ENCODE peak calls at places on chromosomes 2 and 18, in four cellular contexts. U is GM12878, F is HepG2, A is H1. L is an unnamed sample.

GRCh38 chr2:53450885-53451284 is 316.7 kb upstream of the CHAC2 start:
- DNase-seq in U (no peak), F (no peak), A (no peak), L (no peak)

GRCh38 chr18:11149441-11150270 is at the start of gene PIEZO2:
- DNase-seq in U (peak), F (peak), A (peak), L (peak)

GRCh38 chr2:109331864-109332848 is 203.2 kb downstream of the SH3RF3 start:
- DNase-seq in U (no peak), F (peak), A (no peak), L (peak)

GRCh38 chr18:23136326-23137092 is 1.2 kb downstream of the CABLES1 start:
- DNase-seq in U (no peak), F (no peak), A (no peak), L (no peak)

GRCh38 chr2:76281176-76281841 is 570.6 kb upstream of the GCFC2 start:
- DNase-seq in U (no peak), F (no peak), A (no peak), L (no peak)

GRCh38 chr2:85613717-85614515 is 2.0 kb upstream of the C2orf68 start:
- DNase-seq in U (no peak), F (no peak), A (no peak), L (no peak)

GRCh38 chr2:45957533-45958227 is 306.2 kb downstream of the PRKCE start:
- DNase-seq in U (no peak), F (no peak), A (no peak), L (no peak)

GRCh38 chr18:10475633-10476388 is 21.4 kb downstream of the APCDD1 start:
- DNase-seq in U (no peak), F (no peak), A (no peak), L (no peak)

GRCh38 chr18:37289423-37289822 is 276.2 kb downstream of the CELF4 start:
- DNase-seq in U (no peak), F (no peak), A (no peak), L (no peak)

GRCh38 chr18:71450258-71450657 is 1093.9 kb downstream of the CBLN2 start:
- DNase-seq in U (no peak), F (no peak), A (no peak), L (no peak)

GRCh38 chr2:237159006-237159897 is 73.6 kb downstream of the COPS8 start:
- DNase-seq in U (no peak), F (no peak), A (no peak), L (no peak)

GRCh38 chr2:231425811-231426703 is 30.5 kb downstream of the B3GNT7 start:
- DNase-seq in U (no peak), F (no peak), A (no peak), L (peak)

GRCh38 chr18:54279477-54280205 is 10.3 kb downstream of the POLI start:
- DNase-seq in U (no peak), F (peak), A (no peak), L (no peak)

GRCh38 chr18:54280206-54280550 is 10.9 kb downstream of the POLI start:
- DNase-seq in U (no peak), F (no peak), A (no peak), L (no peak)

GRCh38 chr18:54284535-54284934 is 15.2 kb downstream of the POLI start:
- DNase-seq in U (no peak), F (no peak), A (no peak), L (no peak)

DNA sequence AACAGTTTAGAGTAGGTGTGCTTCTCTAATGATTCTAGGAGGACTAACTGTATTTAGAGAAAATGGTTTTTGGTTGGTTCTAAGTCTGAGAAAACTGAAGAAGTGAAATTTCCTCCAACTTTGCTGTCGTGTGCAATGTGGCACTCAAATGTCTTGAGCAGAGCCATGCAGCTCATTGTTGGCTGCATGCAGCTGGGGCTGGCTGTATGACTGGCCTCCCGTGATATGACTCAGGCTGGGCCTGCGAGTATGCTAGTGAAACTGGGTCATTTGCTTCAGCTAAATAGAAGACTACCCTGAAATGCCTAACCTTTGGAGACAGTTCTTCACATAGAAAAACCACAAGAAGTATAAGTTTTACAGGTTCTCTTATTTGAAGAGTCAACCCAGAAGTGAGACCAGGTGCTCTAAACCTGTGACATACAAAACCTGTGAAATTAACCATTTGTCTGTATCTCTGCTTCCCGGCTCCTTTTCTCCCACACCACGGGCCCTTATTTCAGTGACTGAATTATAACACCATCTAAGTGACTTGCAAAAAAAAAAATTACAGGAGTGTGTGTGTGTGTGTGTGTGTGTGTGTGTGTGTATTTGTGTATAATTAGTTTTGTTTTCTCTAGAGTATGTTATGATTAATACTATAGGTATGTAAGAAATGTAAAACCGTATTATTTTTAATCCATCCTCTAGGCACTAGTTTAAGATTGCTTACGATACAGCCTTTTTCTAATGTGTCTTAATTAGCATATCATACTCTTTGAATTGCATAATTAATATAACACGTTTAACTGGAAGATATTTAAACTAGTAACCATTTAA is 15.9 kb downstream of the POLI start:
- DNase-seq in U (peak), F (no peak), A (no peak), L (no peak)
- TF ChIP-seq SUZ12 in U (no peak), F (no peak), A (no peak), L (no peak)

GRCh38 chr2:95041060-95041823 is 15.7 kb downstream of the MAL start:
- DNase-seq in U (no peak), F (no peak), A (no peak), L (no peak)
- TF ChIP-seq YY1 in U (no peak), F (no peak), A (no peak), L (no peak)

DNA sequence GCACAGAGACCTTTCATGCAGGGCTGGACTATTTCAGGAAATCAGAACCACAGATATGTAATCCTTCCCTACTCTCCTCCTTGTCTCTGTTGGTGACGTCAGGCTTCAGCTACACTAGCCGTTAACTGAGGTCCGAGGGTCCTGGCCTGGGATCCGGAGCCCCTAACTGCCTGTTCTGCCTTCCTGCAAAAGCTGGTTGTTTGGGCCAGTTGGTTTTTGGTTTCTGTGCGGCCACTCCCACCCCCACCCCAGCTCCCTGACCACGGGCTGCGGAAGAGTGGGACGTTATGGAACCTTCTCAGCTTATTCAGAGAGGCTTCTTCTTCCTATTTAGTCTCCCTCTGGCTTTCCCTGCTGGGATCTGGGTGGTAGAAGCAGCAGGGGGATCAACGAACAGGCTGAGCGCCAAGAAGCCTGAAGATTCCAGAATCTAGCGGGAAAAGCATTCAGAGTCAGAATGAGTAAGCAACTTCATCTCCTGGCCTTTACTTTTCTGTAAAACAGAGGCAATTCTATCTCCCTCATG is 49.3 kb upstream of the ROCK2 start:
- DNase-seq in U (no peak), F (no peak), A (no peak), L (no peak)
- TF ChIP-seq SUZ12 in U (no peak), F (no peak), A (no peak), L (no peak)

DNA sequence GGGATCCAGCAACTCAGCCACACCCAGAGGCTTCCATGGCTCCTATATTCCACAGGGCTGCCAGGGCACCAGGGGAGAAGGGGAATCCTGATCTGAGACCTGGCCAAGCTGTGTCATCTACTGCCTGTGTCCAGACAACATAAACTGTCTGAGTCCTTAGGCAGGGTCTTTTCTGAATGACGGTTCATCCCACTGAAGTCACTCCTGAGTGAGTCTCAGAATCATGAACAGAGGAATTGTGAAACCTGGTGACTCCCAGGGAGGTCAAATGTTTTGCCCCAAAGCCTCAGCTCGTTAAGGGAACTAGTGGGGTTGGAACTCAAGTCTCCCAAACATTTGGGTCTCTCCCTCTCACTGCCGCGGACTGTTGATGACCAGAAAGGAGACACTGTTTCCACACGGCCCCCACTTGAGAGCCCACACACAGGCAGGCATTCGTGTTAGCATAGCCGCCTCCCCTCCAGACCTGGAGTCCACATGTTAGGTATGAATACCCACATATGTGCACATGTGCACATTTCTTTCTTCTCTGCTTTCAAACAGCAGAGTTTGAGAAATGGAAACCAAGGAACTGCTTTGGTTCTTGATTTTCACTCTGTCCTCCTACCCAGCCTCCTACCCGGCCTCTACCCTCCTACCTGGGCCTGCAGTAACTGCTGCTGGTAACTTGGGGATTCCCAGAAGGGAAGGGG is 124.9 kb upstream of the MSH6 start:
- DNase-seq in U (no peak), F (no peak), A (no peak), L (no peak)
- TF ChIP-seq YY1 in U (no peak), F (no peak), A (no peak), L (no peak)

GRCh38 chr2:142094233-142094632 is 36.6 kb downstream of the LRP1B start:
- DNase-seq in U (no peak), F (no peak), A (no peak), L (no peak)
- TF ChIP-seq SUZ12 in U (no peak), F (no peak), A (no peak), L (no peak)

GRCh38 chr2:1245193-1245592 is 168.1 kb upstream of the TPO start:
- DNase-seq in U (no peak), F (no peak), A (no peak), L (no peak)
- TF ChIP-seq YY1 in U (no peak), F (no peak), A (no peak), L (no peak)

DNA sequence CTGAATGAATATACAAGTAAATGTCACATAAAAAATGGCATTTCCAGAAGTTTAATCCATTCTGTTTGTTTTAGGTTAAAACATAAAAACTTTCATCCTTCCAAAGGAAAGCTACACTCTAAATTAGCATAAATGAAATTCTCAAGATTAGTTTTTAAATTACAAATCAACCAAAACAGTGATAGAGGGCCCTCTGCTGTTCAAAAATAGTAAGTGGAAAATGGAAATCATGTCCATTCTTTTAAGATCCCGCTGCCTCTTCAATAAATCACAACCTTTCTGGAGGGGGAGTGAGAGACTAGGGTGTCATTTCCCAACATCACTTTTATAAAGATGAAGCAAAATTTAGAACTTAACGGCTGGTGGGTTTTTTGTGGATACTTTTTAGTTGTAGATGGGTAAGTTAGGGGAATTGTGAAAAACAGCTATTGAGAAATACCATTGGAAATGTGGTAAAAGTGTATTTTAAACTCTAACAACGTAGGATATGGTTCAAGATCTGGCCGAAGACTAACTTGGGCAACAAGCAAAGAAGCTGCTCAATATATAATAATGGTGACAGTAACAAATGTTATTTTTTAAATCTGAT is 1.7 kb downstream of the DNAH7 start:
- DNase-seq in U (no peak), F (no peak), A (no peak), L (no peak)
- TF ChIP-seq SUZ12 in U (no peak), F (no peak), A (no peak), L (no peak)

GRCh38 chr18:55321268-55322175 is 266.5 kb downstream of the TCF4 start:
- DNase-seq in U (peak), F (no peak), A (peak), L (peak)

GRCh38 chr18:55320399-55321255 is 267.4 kb downstream of the TCF4 start:
- DNase-seq in U (no peak), F (no peak), A (no peak), L (no peak)

GRCh38 chr18:55318864-55319516 is 269.0 kb downstream of the TCF4 start:
- DNase-seq in U (no peak), F (no peak), A (no peak), L (no peak)

GRCh38 chr18:55317832-55318231 is 270.2 kb downstream of the TCF4 start:
- DNase-seq in U (no peak), F (no peak), A (no peak), L (no peak)

GRCh38 chr18:55319517-55319905 is 268.5 kb downstream of the TCF4 start:
- DNase-seq in U (no peak), F (no peak), A (no peak), L (no peak)
- TF ChIP-seq YY1 in U (no peak), F (no peak), A (no peak), L (no peak)

DNA sequence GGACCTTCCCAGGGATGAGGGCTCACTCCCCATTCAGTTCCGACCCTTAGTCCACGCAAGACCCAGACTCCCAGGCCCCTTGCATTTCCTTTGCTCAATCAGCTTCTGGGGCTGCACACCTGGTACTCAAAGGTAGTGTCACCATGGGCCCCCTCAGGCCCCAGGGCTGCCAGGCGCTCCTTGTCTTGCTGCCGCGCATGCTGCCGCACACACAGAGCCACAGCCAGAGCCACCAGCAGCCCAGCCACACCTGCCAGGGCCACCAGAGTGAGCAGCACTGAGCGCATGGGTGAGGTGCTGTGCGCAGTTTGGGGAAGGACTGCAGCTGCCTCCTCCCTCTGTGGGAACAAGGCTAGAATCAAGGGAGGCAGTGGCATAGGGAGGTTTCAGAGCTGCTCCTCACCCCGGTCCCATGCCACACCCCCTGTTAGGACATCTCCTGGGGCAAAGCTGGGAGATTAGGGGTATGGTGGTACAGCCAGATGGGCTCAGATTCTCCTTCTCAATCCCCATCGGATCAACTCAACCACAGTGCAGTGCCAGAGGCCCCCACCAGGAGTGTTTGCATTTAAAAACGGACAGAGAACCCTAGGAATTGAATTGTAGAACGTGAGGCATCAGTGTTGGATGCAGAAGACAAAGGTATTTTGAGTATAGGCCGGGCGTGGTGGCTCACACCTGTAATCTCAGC is 11.3 kb downstream of the PTPRN start:
- DNase-seq in U (no peak), F (no peak), A (no peak), L (no peak)
- TF ChIP-seq SUZ12 in U (no peak), F (no peak), A (no peak), L (no peak)

GRCh38 chr2:149564983-149565382 is 22.6 kb downstream of the MMADHC start:
- DNase-seq in U (no peak), F (no peak), A (no peak), L (no peak)

GRCh38 chr2:149562304-149562703 is 25.3 kb downstream of the MMADHC start:
- DNase-seq in U (no peak), F (peak), A (no peak), L (no peak)

GRCh38 chr2:149568138-149568537 is 19.4 kb downstream of the MMADHC start:
- DNase-seq in U (no peak), F (no peak), A (no peak), L (no peak)

GRCh38 chr2:149561309-149561926 is 26.2 kb downstream of the MMADHC start:
- DNase-seq in U (no peak), F (peak), A (no peak), L (peak)

DNA sequence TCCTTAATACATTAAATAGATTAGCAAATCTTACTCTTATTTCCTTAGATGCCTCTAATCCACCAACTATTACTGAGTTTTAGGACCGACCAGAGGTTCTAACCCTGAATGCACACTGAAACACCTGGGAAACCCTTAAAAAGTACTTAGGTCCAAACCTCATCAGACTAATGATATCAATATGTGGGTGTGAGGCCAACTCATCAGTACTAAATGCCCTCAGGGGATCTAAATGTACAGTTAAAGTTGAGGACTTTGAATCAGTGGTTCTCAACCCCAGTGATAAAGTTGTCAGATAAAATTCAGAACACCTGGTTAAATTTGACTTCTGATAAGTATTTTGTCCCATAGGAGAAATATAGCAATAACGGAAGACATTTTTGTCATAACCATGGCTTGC is 20.9 kb downstream of the MMADHC start:
- DNase-seq in U (no peak), F (no peak), A (no peak), L (no peak)
- TF ChIP-seq YY1 in U (no peak), F (no peak), A (no peak), L (no peak)